ENCODE peak calls at places on chromosomes 1 and 21, in nine cellular contexts. One of them, this sample, is unnamed.

GRCh38 chr1:192763756-192764155 is 45.1 kb upstream of the RGS2 start:
- DNase-seq in epithelial cell of esophagus: no peak
- DNase-seq in fibroblast of lung: peak; percentile 73
- DNase-seq in astrocyte of the spinal cord: peak; percentile 24
- DNase-seq in thoracic aorta: no peak
- DNase-seq in CD14-positive monocyte: no peak
- DNase-seq in AG10803: peak; percentile 66
- DNase-seq in tibial artery: no peak
- DNase-seq in AG04450: peak; percentile 73
- DNase-seq in this sample: no peak

GRCh38 chr1:104991702-104992101 is 1242.0 kb downstream of the AMY1C start:
- DNase-seq in astrocyte of the spinal cord: no peak
- DNase-seq in CD14-positive monocyte: no peak
- DNase-seq in tibial artery: no peak
- DNase-seq in AG10803: no peak
- DNase-seq in fibroblast of lung: no peak
- DNase-seq in epithelial cell of esophagus: peak; percentile 39
- DNase-seq in thoracic aorta: no peak
- DNase-seq in AG04450: no peak
- DNase-seq in this sample: no peak

GRCh38 chr1:203361843-203362524 is 11.1 kb upstream of the FMOD start:
- DNase-seq in CD14-positive monocyte: no peak
- DNase-seq in fibroblast of lung: peak; percentile 49
- DNase-seq in AG10803: peak; percentile 20
- DNase-seq in tibial artery: no peak
- DNase-seq in thoracic aorta: no peak
- DNase-seq in epithelial cell of esophagus: peak; percentile 49
- DNase-seq in astrocyte of the spinal cord: no peak
- DNase-seq in AG04450: no peak
- DNase-seq in this sample: no peak

GRCh38 chr1:31381394-31382287 is 8.8 kb upstream of the FABP3 start:
- DNase-seq in fibroblast of lung: no peak
- DNase-seq in CD14-positive monocyte: no peak
- DNase-seq in AG10803: peak; percentile 50
- DNase-seq in astrocyte of the spinal cord: no peak
- DNase-seq in epithelial cell of esophagus: peak; percentile 77
- DNase-seq in AG04450: no peak
- DNase-seq in tibial artery: no peak
- DNase-seq in thoracic aorta: no peak
- DNase-seq in this sample: peak; percentile 14

GRCh38 chr1:230851291-230851691 is 17.0 kb downstream of the C1orf198 start:
- DNase-seq in epithelial cell of esophagus: no peak
- DNase-seq in tibial artery: no peak
- DNase-seq in AG04450: no peak
- DNase-seq in fibroblast of lung: peak; percentile 95
- DNase-seq in thoracic aorta: no peak
- DNase-seq in CD14-positive monocyte: no peak
- DNase-seq in AG10803: peak; percentile 74
- DNase-seq in astrocyte of the spinal cord: peak; percentile 78
- DNase-seq in this sample: no peak

GRCh38 chr1:5834477-5835178 is 157.6 kb downstream of the NPHP4 start:
- DNase-seq in thoracic aorta: no peak
- DNase-seq in epithelial cell of esophagus: no peak
- DNase-seq in astrocyte of the spinal cord: no peak
- DNase-seq in fibroblast of lung: no peak
- DNase-seq in AG04450: no peak
- DNase-seq in CD14-positive monocyte: no peak
- DNase-seq in AG10803: no peak
- DNase-seq in tibial artery: no peak
- DNase-seq in this sample: no peak

GRCh38 chr1:1891349-1892078 is 627 bp upstream of the GNB1 start:
- DNase-seq in AG10803: peak; percentile 70
- DNase-seq in AG04450: no peak
- DNase-seq in tibial artery: peak; percentile 81
- DNase-seq in astrocyte of the spinal cord: peak; percentile 41
- DNase-seq in thoracic aorta: no peak
- DNase-seq in fibroblast of lung: peak; percentile 52
- DNase-seq in epithelial cell of esophagus: peak; percentile 41
- DNase-seq in CD14-positive monocyte: peak; percentile 65
- DNase-seq in this sample: peak; percentile 22

GRCh38 chr1:1048765-1049164 is 25.3 kb downstream of the RNF223 start:
- DNase-seq in CD14-positive monocyte: no peak
- DNase-seq in thoracic aorta: no peak
- DNase-seq in tibial artery: no peak
- DNase-seq in astrocyte of the spinal cord: no peak
- DNase-seq in epithelial cell of esophagus: no peak
- DNase-seq in AG04450: no peak
- DNase-seq in fibroblast of lung: no peak
- DNase-seq in AG10803: no peak
- DNase-seq in this sample: no peak

GRCh38 chr1:244854175-244854574 is 10.2 kb downstream of the HNRNPU start:
- DNase-seq in tibial artery: no peak
- DNase-seq in thoracic aorta: no peak
- DNase-seq in AG10803: no peak
- DNase-seq in CD14-positive monocyte: no peak
- DNase-seq in astrocyte of the spinal cord: no peak
- DNase-seq in AG04450: no peak
- DNase-seq in fibroblast of lung: no peak
- DNase-seq in epithelial cell of esophagus: no peak
- DNase-seq in this sample: no peak

GRCh38 chr1:170010443-170010842 is 64.1 kb downstream of the KIFAP3 start:
- DNase-seq in epithelial cell of esophagus: peak; percentile 65
- DNase-seq in tibial artery: no peak
- DNase-seq in astrocyte of the spinal cord: peak; percentile 61
- DNase-seq in thoracic aorta: no peak
- DNase-seq in fibroblast of lung: peak; percentile 46
- DNase-seq in AG10803: peak; percentile 72
- DNase-seq in AG04450: no peak
- DNase-seq in CD14-positive monocyte: no peak
- DNase-seq in this sample: peak; percentile 65

GRCh38 chr1:2287649-2288048 is 59.5 kb downstream of the SKI start:
- DNase-seq in AG04450: no peak
- DNase-seq in thoracic aorta: no peak
- DNase-seq in AG10803: no peak
- DNase-seq in CD14-positive monocyte: no peak
- DNase-seq in tibial artery: no peak
- DNase-seq in epithelial cell of esophagus: no peak
- DNase-seq in fibroblast of lung: no peak
- DNase-seq in astrocyte of the spinal cord: no peak
- DNase-seq in this sample: no peak

GRCh38 chr1:230581446-230582079 is 60.7 kb upstream of the COG2 start:
- DNase-seq in astrocyte of the spinal cord: no peak
- DNase-seq in thoracic aorta: no peak
- DNase-seq in AG04450: no peak
- DNase-seq in AG10803: no peak
- DNase-seq in tibial artery: no peak
- DNase-seq in CD14-positive monocyte: no peak
- DNase-seq in epithelial cell of esophagus: no peak
- DNase-seq in fibroblast of lung: no peak
- DNase-seq in this sample: no peak

GRCh38 chr21:43771199-43771675 is 4.9 kb downstream of the CSTB start:
- DNase-seq in AG04450: no peak
- DNase-seq in AG10803: no peak
- DNase-seq in epithelial cell of esophagus: peak; percentile 63
- DNase-seq in astrocyte of the spinal cord: no peak
- DNase-seq in tibial artery: no peak
- DNase-seq in fibroblast of lung: no peak
- DNase-seq in thoracic aorta: no peak
- DNase-seq in CD14-positive monocyte: no peak
- DNase-seq in this sample: no peak

GRCh38 chr1:17462677-17463076 is 23.2 kb upstream of the RCC2 start:
- DNase-seq in epithelial cell of esophagus: no peak
- DNase-seq in AG10803: no peak
- DNase-seq in fibroblast of lung: no peak
- DNase-seq in astrocyte of the spinal cord: no peak
- DNase-seq in tibial artery: no peak
- DNase-seq in CD14-positive monocyte: no peak
- DNase-seq in AG04450: no peak
- DNase-seq in thoracic aorta: no peak
- DNase-seq in this sample: no peak

GRCh38 chr1:116537439-116537838 is 33.4 kb downstream of the CD58 start:
- DNase-seq in fibroblast of lung: peak; percentile 56
- DNase-seq in AG10803: peak; percentile 33
- DNase-seq in tibial artery: no peak
- DNase-seq in epithelial cell of esophagus: peak; percentile 100
- DNase-seq in CD14-positive monocyte: peak; percentile 97
- DNase-seq in thoracic aorta: no peak
- DNase-seq in astrocyte of the spinal cord: no peak
- DNase-seq in AG04450: no peak
- DNase-seq in this sample: no peak

GRCh38 chr1:180244840-180245239 is 14.8 kb downstream of the LHX4 start:
- DNase-seq in CD14-positive monocyte: no peak
- DNase-seq in AG10803: no peak
- DNase-seq in fibroblast of lung: no peak
- DNase-seq in epithelial cell of esophagus: no peak
- DNase-seq in thoracic aorta: no peak
- DNase-seq in astrocyte of the spinal cord: no peak
- DNase-seq in tibial artery: peak; percentile 27
- DNase-seq in AG04450: no peak
- DNase-seq in this sample: peak; percentile 60

GRCh38 chr21:38956791-38957571 is 151.3 kb downstream of the ETS2 start:
- DNase-seq in CD14-positive monocyte: no peak
- DNase-seq in epithelial cell of esophagus: peak; percentile 24
- DNase-seq in fibroblast of lung: peak; percentile 41
- DNase-seq in thoracic aorta: no peak
- DNase-seq in astrocyte of the spinal cord: no peak
- DNase-seq in AG10803: no peak
- DNase-seq in AG04450: no peak
- DNase-seq in tibial artery: no peak
- DNase-seq in this sample: no peak

DNA sequence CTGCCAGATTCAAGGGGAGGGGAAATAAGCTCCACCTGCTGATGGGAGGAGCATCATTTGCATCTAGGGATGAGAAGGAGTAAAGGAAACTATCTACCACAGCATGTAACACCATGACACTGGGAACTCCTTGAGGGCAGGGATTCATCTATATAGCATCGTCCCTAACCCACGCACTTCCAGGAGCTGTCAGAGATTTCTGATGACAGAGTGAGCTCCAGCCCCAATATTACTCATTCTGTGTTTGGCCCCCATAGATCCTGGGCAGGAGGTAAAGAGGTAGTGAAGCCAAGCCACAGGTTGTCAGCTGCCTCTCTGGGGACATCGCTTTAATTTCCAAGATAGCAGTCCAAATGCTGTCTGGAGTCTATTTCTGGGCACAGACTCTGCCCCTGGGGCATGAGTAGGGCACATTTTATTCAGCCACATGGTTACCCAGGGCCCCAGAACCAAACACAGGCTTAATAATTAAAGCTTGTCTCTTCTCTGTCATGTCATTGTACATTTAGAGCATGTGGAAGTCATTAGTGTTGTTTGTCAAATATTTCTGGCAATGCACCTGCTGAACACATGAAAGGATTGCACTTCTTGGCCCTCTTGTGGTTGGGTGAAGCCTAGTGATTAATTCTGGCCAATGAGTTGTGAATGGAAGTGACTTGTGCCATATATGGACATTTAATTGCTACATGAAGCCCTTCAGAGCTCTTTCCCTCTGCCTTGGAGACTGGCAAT is 105.9 kb upstream of the POU3F1 start:
- DNase-seq in epithelial cell of esophagus: peak; percentile 46
- DNase-seq in astrocyte of the spinal cord: no peak
- DNase-seq in AG04450: no peak
- DNase-seq in CD14-positive monocyte: no peak
- DNase-seq in AG10803: no peak
- DNase-seq in tibial artery: no peak
- DNase-seq in fibroblast of lung: no peak
- DNase-seq in thoracic aorta: no peak
- DNase-seq in this sample: no peak
- TF ChIP-seq CTCF in epithelial cell of esophagus: peak; percentile 54
- TF ChIP-seq CTCF in astrocyte of the spinal cord: no peak
- TF ChIP-seq CTCF in AG04450: peak; percentile 9
- TF ChIP-seq CTCF in CD14-positive monocyte: no peak
- TF ChIP-seq CTCF in AG10803: peak; percentile 2
- TF ChIP-seq CTCF in tibial artery: no peak
- TF ChIP-seq CTCF in fibroblast of lung: no peak
- TF ChIP-seq CTCF in thoracic aorta: no peak
- TF ChIP-seq CTCF in this sample: no peak

DNA sequence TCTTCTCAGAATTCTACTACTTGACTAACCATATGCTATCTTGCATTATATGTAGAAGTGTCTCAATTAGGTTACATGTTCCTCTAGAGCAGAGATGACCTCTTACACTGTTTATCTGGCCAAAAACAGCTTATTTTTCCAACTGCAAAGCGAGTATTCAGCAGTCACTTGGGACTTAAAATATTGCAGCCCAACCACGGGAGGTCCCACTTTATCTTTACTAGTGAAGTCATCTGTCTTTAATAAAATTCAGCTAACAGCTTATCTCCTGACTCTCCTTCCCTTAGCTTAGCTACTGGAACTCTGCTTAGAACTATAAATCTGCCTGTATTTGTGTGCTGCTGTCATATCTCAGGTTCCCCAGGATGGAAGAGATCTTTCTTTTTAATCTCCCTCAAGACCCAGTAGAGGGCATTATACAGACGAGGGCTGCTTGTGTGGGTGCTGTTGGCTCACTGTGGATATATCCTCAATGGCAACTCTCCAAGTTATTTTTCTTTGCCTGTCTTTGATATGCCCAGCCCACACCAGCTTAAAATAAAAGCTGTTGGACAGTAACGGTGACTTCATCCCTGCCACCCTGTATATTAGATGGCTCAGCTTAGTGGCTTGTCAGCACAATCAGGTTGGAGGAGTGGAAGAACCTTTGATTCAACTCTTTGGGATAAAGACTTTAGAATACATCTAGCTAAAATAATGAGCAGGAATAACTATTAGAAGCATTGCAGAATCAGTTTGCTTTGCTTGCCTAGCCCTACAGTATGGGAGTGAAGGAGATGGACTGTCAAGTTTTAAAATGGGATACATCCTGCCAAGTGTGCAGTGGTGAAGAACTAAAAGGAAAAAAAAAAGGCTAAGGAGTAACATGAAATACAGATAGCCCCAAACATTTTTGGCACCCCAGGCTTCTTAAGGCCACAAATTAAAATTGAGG is 9.6 kb downstream of the ENSA start:
- DNase-seq in CD14-positive monocyte: peak; percentile 57
- DNase-seq in AG10803: peak; percentile 71
- DNase-seq in thoracic aorta: no peak
- DNase-seq in epithelial cell of esophagus: peak; percentile 84
- DNase-seq in AG04450: no peak
- DNase-seq in tibial artery: no peak
- DNase-seq in astrocyte of the spinal cord: peak; percentile 81
- DNase-seq in fibroblast of lung: peak; percentile 79
- DNase-seq in this sample: peak; percentile 43
- TF ChIP-seq CTCF in CD14-positive monocyte: peak; percentile 42
- TF ChIP-seq CTCF in AG10803: peak; percentile 43
- TF ChIP-seq CTCF in thoracic aorta: peak; percentile 8
- TF ChIP-seq CTCF in epithelial cell of esophagus: peak; percentile 57
- TF ChIP-seq CTCF in AG04450: peak; percentile 48
- TF ChIP-seq CTCF in tibial artery: peak; percentile 8
- TF ChIP-seq CTCF in astrocyte of the spinal cord: peak; percentile 49
- TF ChIP-seq CTCF in fibroblast of lung: no peak
- TF ChIP-seq CTCF in this sample: no peak

GRCh38 chr1:215200121-215200520 is 117.6 kb downstream of the KCNK2 start:
- DNase-seq in fibroblast of lung: no peak
- DNase-seq in astrocyte of the spinal cord: no peak
- DNase-seq in tibial artery: no peak
- DNase-seq in epithelial cell of esophagus: no peak
- DNase-seq in AG04450: no peak
- DNase-seq in AG10803: no peak
- DNase-seq in CD14-positive monocyte: no peak
- DNase-seq in thoracic aorta: no peak
- DNase-seq in this sample: no peak
- TF ChIP-seq CTCF in fibroblast of lung: no peak
- TF ChIP-seq CTCF in astrocyte of the spinal cord: no peak
- TF ChIP-seq CTCF in tibial artery: no peak
- TF ChIP-seq CTCF in epithelial cell of esophagus: no peak
- TF ChIP-seq CTCF in AG04450: no peak
- TF ChIP-seq CTCF in AG10803: no peak
- TF ChIP-seq CTCF in CD14-positive monocyte: no peak
- TF ChIP-seq CTCF in thoracic aorta: no peak
- TF ChIP-seq CTCF in this sample: no peak

GRCh38 chr1:205494119-205494518 is 10.3 kb upstream of the CDK18 start:
- DNase-seq in tibial artery: no peak
- DNase-seq in AG04450: no peak
- DNase-seq in epithelial cell of esophagus: no peak
- DNase-seq in AG10803: no peak
- DNase-seq in CD14-positive monocyte: no peak
- DNase-seq in fibroblast of lung: no peak
- DNase-seq in thoracic aorta: no peak
- DNase-seq in astrocyte of the spinal cord: no peak
- DNase-seq in this sample: no peak
- TF ChIP-seq CTCF in tibial artery: no peak
- TF ChIP-seq CTCF in AG04450: no peak
- TF ChIP-seq CTCF in epithelial cell of esophagus: no peak
- TF ChIP-seq CTCF in AG10803: no peak
- TF ChIP-seq CTCF in CD14-positive monocyte: no peak
- TF ChIP-seq CTCF in fibroblast of lung: no peak
- TF ChIP-seq CTCF in thoracic aorta: no peak
- TF ChIP-seq CTCF in astrocyte of the spinal cord: no peak
- TF ChIP-seq CTCF in this sample: no peak